ENCODE peak calls at places on chromosomes 5 and 9, in six cellular contexts. One of them, this sample, is unnamed.

GRCh38 chr5:120552638-120553037 is 88.5 kb downstream of the PRR16 start:
- DNase-seq in foreskin keratinocyte: no peak
- DNase-seq in upper lobe of right lung: no peak
- DNase-seq in cardiac muscle cell: no peak
- DNase-seq in GM06990: no peak
- DNase-seq in neural crest cell: no peak
- DNase-seq in this sample: no peak

GRCh38 chr5:6775595-6775994 is 62.4 kb downstream of the TENT4A start:
- DNase-seq in neural crest cell: no peak
- DNase-seq in foreskin keratinocyte: no peak
- DNase-seq in upper lobe of right lung: no peak
- DNase-seq in cardiac muscle cell: no peak
- DNase-seq in GM06990: no peak
- DNase-seq in this sample: no peak

GRCh38 chr5:133780619-133781280 is 168.4 kb upstream of the FSTL4 start:
- DNase-seq in cardiac muscle cell: no peak
- DNase-seq in GM06990: no peak
- DNase-seq in foreskin keratinocyte: no peak
- DNase-seq in upper lobe of right lung: no peak
- DNase-seq in neural crest cell: no peak
- DNase-seq in this sample: peak

GRCh38 chr9:34606908-34607307 is 5.0 kb downstream of the RPP25L start:
- DNase-seq in foreskin keratinocyte: no peak
- DNase-seq in upper lobe of right lung: no peak
- DNase-seq in GM06990: no peak
- DNase-seq in neural crest cell: no peak
- DNase-seq in cardiac muscle cell: no peak
- DNase-seq in this sample: no peak

GRCh38 chr5:19322716-19323485 is 665.1 kb downstream of the CDH18 start:
- DNase-seq in neural crest cell: no peak
- DNase-seq in GM06990: no peak
- DNase-seq in foreskin keratinocyte: peak
- DNase-seq in cardiac muscle cell: no peak
- DNase-seq in upper lobe of right lung: no peak
- DNase-seq in this sample: no peak

GRCh38 chr5:102764381-102765005 is 9.4 kb downstream of the PAM start:
- DNase-seq in neural crest cell: no peak
- DNase-seq in GM06990: no peak
- DNase-seq in upper lobe of right lung: no peak
- DNase-seq in foreskin keratinocyte: no peak
- DNase-seq in cardiac muscle cell: no peak
- DNase-seq in this sample: no peak

GRCh38 chr9:2623046-2623865 is 1.7 kb downstream of the VLDLR start:
- DNase-seq in neural crest cell: peak
- DNase-seq in GM06990: no peak
- DNase-seq in upper lobe of right lung: peak
- DNase-seq in foreskin keratinocyte: peak
- DNase-seq in cardiac muscle cell: peak
- DNase-seq in this sample: peak

GRCh38 chr5:96433066-96433447 is at the start of gene PCSK1:
- DNase-seq in foreskin keratinocyte: no peak
- DNase-seq in upper lobe of right lung: no peak
- DNase-seq in cardiac muscle cell: no peak
- DNase-seq in neural crest cell: peak
- DNase-seq in GM06990: no peak
- DNase-seq in this sample: no peak

GRCh38 chr9:72855321-72855720 is 97.5 kb downstream of the ALDH1A1 start:
- DNase-seq in cardiac muscle cell: no peak
- DNase-seq in GM06990: no peak
- DNase-seq in foreskin keratinocyte: no peak
- DNase-seq in neural crest cell: no peak
- DNase-seq in upper lobe of right lung: no peak
- DNase-seq in this sample: no peak

GRCh38 chr5:8869932-8870331 is 675.9 kb downstream of the SEMA5A start:
- DNase-seq in upper lobe of right lung: no peak
- DNase-seq in foreskin keratinocyte: no peak
- DNase-seq in cardiac muscle cell: no peak
- DNase-seq in neural crest cell: no peak
- DNase-seq in GM06990: no peak
- DNase-seq in this sample: no peak

GRCh38 chr9:15206949-15207696 is 99.9 kb downstream of the TTC39B start:
- DNase-seq in neural crest cell: no peak
- DNase-seq in cardiac muscle cell: no peak
- DNase-seq in foreskin keratinocyte: peak
- DNase-seq in upper lobe of right lung: no peak
- DNase-seq in GM06990: no peak
- DNase-seq in this sample: no peak

GRCh38 chr9:2764371-2764770 is 47.1 kb downstream of the KCNV2 start:
- DNase-seq in GM06990: no peak
- DNase-seq in upper lobe of right lung: no peak
- DNase-seq in foreskin keratinocyte: no peak
- DNase-seq in neural crest cell: no peak
- DNase-seq in cardiac muscle cell: no peak
- DNase-seq in this sample: no peak

GRCh38 chr5:34656001-34656699 is at the start of gene RAI14:
- DNase-seq in upper lobe of right lung: peak
- DNase-seq in neural crest cell: peak
- DNase-seq in foreskin keratinocyte: peak
- DNase-seq in cardiac muscle cell: peak
- DNase-seq in GM06990: peak
- DNase-seq in this sample: peak

GRCh38 chr5:151492729-151493128 is 45.3 kb downstream of the SLC36A1 start:
- DNase-seq in foreskin keratinocyte: peak
- DNase-seq in upper lobe of right lung: no peak
- DNase-seq in neural crest cell: no peak
- DNase-seq in GM06990: no peak
- DNase-seq in cardiac muscle cell: no peak
- DNase-seq in this sample: no peak

GRCh38 chr5:7331083-7331482 is 64.9 kb upstream of the ADCY2 start:
- DNase-seq in neural crest cell: no peak
- DNase-seq in upper lobe of right lung: no peak
- DNase-seq in GM06990: no peak
- DNase-seq in foreskin keratinocyte: no peak
- DNase-seq in cardiac muscle cell: peak
- DNase-seq in this sample: no peak

GRCh38 chr5:176665517-176665916 is 18.2 kb downstream of the TSPAN17 start:
- DNase-seq in neural crest cell: no peak
- DNase-seq in cardiac muscle cell: no peak
- DNase-seq in GM06990: no peak
- DNase-seq in foreskin keratinocyte: no peak
- DNase-seq in upper lobe of right lung: no peak
- DNase-seq in this sample: no peak

GRCh38 chr9:136316896-136317676 is 10.3 kb upstream of the GPSM1 start:
- DNase-seq in cardiac muscle cell: no peak
- DNase-seq in GM06990: no peak
- DNase-seq in upper lobe of right lung: no peak
- DNase-seq in neural crest cell: no peak
- DNase-seq in foreskin keratinocyte: no peak
- DNase-seq in this sample: no peak

GRCh38 chr9:69218166-69218565 is 44.1 kb downstream of the TJP2 start:
- DNase-seq in neural crest cell: no peak
- DNase-seq in upper lobe of right lung: no peak
- DNase-seq in GM06990: no peak
- DNase-seq in foreskin keratinocyte: no peak
- DNase-seq in cardiac muscle cell: no peak
- DNase-seq in this sample: no peak

GRCh38 chr5:62466228-62466627 is 53.7 kb downstream of the IPO11 start:
- DNase-seq in cardiac muscle cell: no peak
- DNase-seq in GM06990: no peak
- DNase-seq in neural crest cell: no peak
- DNase-seq in foreskin keratinocyte: no peak
- DNase-seq in upper lobe of right lung: no peak
- DNase-seq in this sample: no peak

GRCh38 chr9:36828574-36829141 is 205.4 kb downstream of the PAX5 start:
- DNase-seq in neural crest cell: no peak
- DNase-seq in GM06990: no peak
- DNase-seq in foreskin keratinocyte: no peak
- DNase-seq in cardiac muscle cell: no peak
- DNase-seq in upper lobe of right lung: no peak
- DNase-seq in this sample: no peak

GRCh38 chr5:174947548-174947947 is 223.2 kb downstream of the MSX2 start:
- DNase-seq in GM06990: no peak
- DNase-seq in neural crest cell: no peak
- DNase-seq in cardiac muscle cell: no peak
- DNase-seq in foreskin keratinocyte: no peak
- DNase-seq in upper lobe of right lung: no peak
- DNase-seq in this sample: no peak

GRCh38 chr5:174945853-174946252 is 221.5 kb downstream of the MSX2 start:
- DNase-seq in neural crest cell: no peak
- DNase-seq in foreskin keratinocyte: no peak
- DNase-seq in cardiac muscle cell: no peak
- DNase-seq in GM06990: no peak
- DNase-seq in upper lobe of right lung: no peak
- DNase-seq in this sample: no peak

DNA sequence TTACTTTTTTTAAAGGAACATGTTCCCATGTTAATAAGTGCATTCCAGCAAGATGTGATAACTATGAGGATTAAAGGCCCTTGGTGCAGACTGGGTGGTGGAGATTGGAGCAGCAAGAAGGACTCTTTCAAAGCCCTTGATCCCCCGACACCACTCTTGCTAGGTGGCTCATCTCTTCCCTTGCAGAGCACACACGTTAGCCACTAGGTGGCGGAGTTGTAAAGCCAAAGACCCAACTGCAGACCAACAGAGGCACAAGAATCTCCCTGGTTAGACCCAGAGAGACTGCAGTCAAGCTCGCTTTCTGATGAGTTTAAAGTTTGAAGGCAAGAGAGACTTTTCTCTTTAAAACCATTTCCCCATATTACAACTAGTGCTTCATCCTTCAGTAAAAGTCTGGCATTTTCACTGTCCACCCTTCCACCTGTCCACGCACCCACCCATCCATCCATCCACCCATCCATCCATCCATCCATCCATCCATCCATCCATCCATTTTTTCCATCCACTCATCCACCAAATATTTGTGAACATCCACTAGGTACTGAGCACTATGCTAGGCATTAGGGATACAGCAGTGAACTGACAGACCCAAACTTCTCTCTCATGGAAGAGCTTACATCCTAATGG is 226.9 kb downstream of the MSX2 start:
- DNase-seq in foreskin keratinocyte: peak
- DNase-seq in cardiac muscle cell: peak
- DNase-seq in upper lobe of right lung: no peak
- DNase-seq in GM06990: no peak
- DNase-seq in neural crest cell: peak
- DNase-seq in this sample: no peak
- TF ChIP-seq CTCF in foreskin keratinocyte: peak
- TF ChIP-seq CTCF in cardiac muscle cell: peak
- TF ChIP-seq CTCF in upper lobe of right lung: peak
- TF ChIP-seq CTCF in GM06990: peak
- TF ChIP-seq CTCF in neural crest cell: peak
- TF ChIP-seq CTCF in this sample: peak

DNA sequence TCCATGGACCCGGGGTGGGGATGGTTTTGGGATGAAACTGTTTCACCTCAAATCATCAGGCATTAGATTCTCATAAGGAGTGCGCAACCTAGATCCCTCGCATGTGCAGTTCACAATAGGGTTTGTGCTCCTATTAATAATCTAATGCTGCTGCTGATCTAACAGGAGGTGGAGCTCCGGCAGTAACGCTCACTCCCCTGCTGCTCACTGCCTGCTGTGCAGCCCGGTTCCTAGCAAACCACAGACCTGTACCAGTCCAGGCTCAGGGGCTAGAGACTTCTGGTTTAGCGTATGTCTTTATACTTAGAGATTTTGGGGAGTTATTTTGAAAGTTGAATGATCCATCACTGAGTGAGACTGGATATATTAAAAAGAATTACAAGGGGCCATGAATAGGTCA is 50.2 kb downstream of the RICTOR start:
- DNase-seq in cardiac muscle cell: no peak
- DNase-seq in upper lobe of right lung: no peak
- DNase-seq in GM06990: no peak
- DNase-seq in foreskin keratinocyte: no peak
- DNase-seq in neural crest cell: no peak
- DNase-seq in this sample: no peak
- TF ChIP-seq CTCF in cardiac muscle cell: no peak
- TF ChIP-seq CTCF in upper lobe of right lung: no peak
- TF ChIP-seq CTCF in GM06990: no peak
- TF ChIP-seq CTCF in foreskin keratinocyte: no peak
- TF ChIP-seq CTCF in neural crest cell: no peak
- TF ChIP-seq CTCF in this sample: no peak

GRCh38 chr9:134455537-134455936 is 129.3 kb downstream of the RXRA start:
- DNase-seq in upper lobe of right lung: no peak
- DNase-seq in foreskin keratinocyte: no peak
- DNase-seq in neural crest cell: no peak
- DNase-seq in GM06990: no peak
- DNase-seq in cardiac muscle cell: no peak
- DNase-seq in this sample: no peak

GRCh38 chr9:134456740-134457315 is 130.6 kb downstream of the RXRA start:
- DNase-seq in GM06990: no peak
- DNase-seq in neural crest cell: no peak
- DNase-seq in cardiac muscle cell: no peak
- DNase-seq in foreskin keratinocyte: no peak
- DNase-seq in upper lobe of right lung: no peak
- DNase-seq in this sample: no peak

GRCh38 chr9:134455010-134455409 is 128.8 kb downstream of the RXRA start:
- DNase-seq in upper lobe of right lung: no peak
- DNase-seq in foreskin keratinocyte: no peak
- DNase-seq in GM06990: no peak
- DNase-seq in cardiac muscle cell: no peak
- DNase-seq in neural crest cell: no peak
- DNase-seq in this sample: no peak

GRCh38 chr9:134457321-134457923 is 131.2 kb downstream of the RXRA start:
- DNase-seq in foreskin keratinocyte: no peak
- DNase-seq in cardiac muscle cell: no peak
- DNase-seq in neural crest cell: no peak
- DNase-seq in GM06990: no peak
- DNase-seq in upper lobe of right lung: no peak
- DNase-seq in this sample: no peak

GRCh38 chr9:134455951-134456739 is 129.9 kb downstream of the RXRA start:
- DNase-seq in foreskin keratinocyte: peak
- DNase-seq in neural crest cell: no peak
- DNase-seq in GM06990: no peak
- DNase-seq in cardiac muscle cell: no peak
- DNase-seq in upper lobe of right lung: peak
- DNase-seq in this sample: no peak
- TF ChIP-seq CTCF in foreskin keratinocyte: peak
- TF ChIP-seq CTCF in neural crest cell: no peak
- TF ChIP-seq CTCF in GM06990: no peak
- TF ChIP-seq CTCF in cardiac muscle cell: peak
- TF ChIP-seq CTCF in upper lobe of right lung: no peak
- TF ChIP-seq CTCF in this sample: no peak

DNA sequence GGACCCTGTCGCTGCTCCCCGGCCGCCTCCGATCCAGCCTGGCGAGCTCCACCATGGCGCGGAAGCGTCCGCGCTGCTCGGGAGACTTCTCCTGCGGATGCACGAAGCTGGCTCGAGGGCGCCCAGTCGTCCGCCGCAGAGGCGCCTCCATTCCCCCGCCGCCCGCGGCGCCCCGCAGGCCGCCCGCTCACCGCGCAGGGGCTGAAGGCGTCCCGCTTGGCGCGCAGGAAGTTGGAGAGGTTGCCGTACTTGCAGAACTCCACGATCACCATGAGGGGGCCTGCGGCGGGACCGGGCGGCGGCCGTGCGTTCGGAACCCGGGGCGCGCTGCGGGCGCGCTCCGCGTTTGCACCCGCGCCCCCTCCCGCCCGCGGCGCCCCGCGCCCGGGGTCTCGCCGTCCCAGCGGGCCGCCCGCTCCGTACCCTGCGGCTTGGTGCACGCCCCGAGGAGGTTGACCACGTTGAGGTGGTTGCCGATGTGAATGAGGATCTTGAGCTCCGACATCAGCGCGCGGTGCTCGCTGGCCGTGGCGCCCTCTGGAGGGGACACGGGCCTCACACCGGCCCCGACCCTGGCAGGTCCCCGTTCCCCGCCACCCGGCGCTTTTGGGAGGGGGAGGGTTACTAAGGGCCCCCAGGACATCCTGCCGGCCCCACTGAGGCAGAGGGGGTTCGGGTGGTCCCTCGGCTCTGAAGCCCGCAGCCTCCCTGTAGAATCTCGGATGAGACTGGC is 27.7 kb upstream of the SCGB3A1 start:
- DNase-seq in neural crest cell: peak
- DNase-seq in cardiac muscle cell: peak
- DNase-seq in foreskin keratinocyte: no peak
- DNase-seq in GM06990: no peak
- DNase-seq in upper lobe of right lung: no peak
- DNase-seq in this sample: no peak
- TF ChIP-seq CTCF in neural crest cell: peak
- TF ChIP-seq CTCF in cardiac muscle cell: peak
- TF ChIP-seq CTCF in foreskin keratinocyte: peak
- TF ChIP-seq CTCF in GM06990: peak
- TF ChIP-seq CTCF in upper lobe of right lung: peak
- TF ChIP-seq CTCF in this sample: peak

This sample was measured in type B pancreatic cell.